ENCODE peak calls at places on chromosomes 13 and 19, in five cellular contexts. B, S, V, I and W are unnamed samples.

GRCh38 chr19:54574051-54574450 is 461 bp downstream of the LILRA2 start:
- DNase-seq in B (no peak), S (no peak), V (no peak), I (no peak), W (no peak)

GRCh38 chr13:32423592-32423991 is 4.3 kb downstream of the N4BP2L1 start:
- DNase-seq in B (no peak), S (no peak), V (no peak), I (no peak), W (no peak)

GRCh38 chr13:60335531-60335930 is 61.5 kb upstream of the TDRD3 start:
- DNase-seq in B (no peak), S (no peak), V (no peak), I (no peak), W (no peak)

GRCh38 chr13:21445759-21446158 is 13.3 kb downstream of the ZDHHC20 start:
- DNase-seq in B (no peak), S (no peak), V (no peak), I (no peak), W (no peak)

GRCh38 chr19:4042731-4043082 is 24.0 kb downstream of the ZBTB7A start:
- DNase-seq in B (no peak), S (no peak), V (no peak), I (no peak), W (no peak)

GRCh38 chr19:16608290-16608704 is 19.7 kb downstream of the MED26 start:
- DNase-seq in B (no peak), S (no peak), V (no peak), I (no peak), W (no peak)

GRCh38 chr13:109666656-109667448 is 119.5 kb downstream of the IRS2 start:
- DNase-seq in B (no peak), S (no peak), V (no peak), I (no peak), W (no peak)

GRCh38 chr19:15330801-15331418 is 1.4 kb downstream of the BRD4 start:
- DNase-seq in B (no peak), S (no peak), V (no peak), I (no peak), W (no peak)

GRCh38 chr13:18959229-18959628 is 222.4 kb downstream of the TUBA3C start:
- DNase-seq in B (no peak), S (no peak), V (no peak), I (no peak), W (no peak)

GRCh38 chr13:26584713-26585112 is 27.2 kb downstream of the WASF3 start:
- DNase-seq in B (no peak), S (no peak), V (no peak), I (no peak), W (no peak)

GRCh38 chr13:44703371-44703770 is 127.2 kb upstream of the TSC22D1 start:
- DNase-seq in B (no peak), S (no peak), V (no peak), I (no peak), W (no peak)

GRCh38 chr13:31056650-31057275 is 104.9 kb downstream of the HSPH1 start:
- DNase-seq in B (no peak), S (no peak), V (no peak), I (no peak), W (no peak)

GRCh38 chr13:50512602-50513527 is 330.6 kb downstream of the DLEU7 start:
- DNase-seq in B (no peak), S (peak; percentile 48), V (peak; percentile 52), I (peak; percentile 36), W (no peak)

GRCh38 chr19:37920591-37921450 is 13.8 kb downstream of the SIPA1L3 start:
- DNase-seq in B (no peak), S (no peak), V (no peak), I (no peak), W (no peak)

GRCh38 chr13:38914070-38914469 is 76.6 kb downstream of the STOML3 start:
- DNase-seq in B (no peak), S (no peak), V (no peak), I (no peak), W (no peak)

GRCh38 chr13:105778196-105778595 is 757.3 kb downstream of the EFNB2 start:
- DNase-seq in B (no peak), S (no peak), V (no peak), I (no peak), W (no peak)

GRCh38 chr13:33639158-33639557 is 178.8 kb upstream of the RFC3 start:
- DNase-seq in B (no peak), S (no peak), V (no peak), I (no peak), W (no peak)

GRCh38 chr13:43785166-43785680 is 1.5 kb downstream of the ENOX1 start:
- DNase-seq in B (no peak), S (no peak), V (no peak), I (no peak), W (no peak)

GRCh38 chr13:27120811-27121210 is 50.8 kb downstream of the USP12 start:
- DNase-seq in B (no peak), S (no peak), V (no peak), I (no peak), W (no peak)

GRCh38 chr19:29867984-29868383 is 56.2 kb downstream of the CCNE1 start:
- DNase-seq in B (no peak), S (no peak), V (no peak), I (no peak), W (no peak)

GRCh38 chr19:29162694-29163093 is 50.3 kb downstream of the UQCRFS1 start:
- DNase-seq in B (no peak), S (no peak), V (no peak), I (no peak), W (no peak)

GRCh38 chr19:6034512-6034911 is 56.6 kb upstream of the RANBP3 start:
- DNase-seq in B (no peak), S (no peak), V (no peak), I (no peak), W (no peak)

GRCh38 chr19:49861127-49861526 is 6.2 kb downstream of the PNKP start:
- DNase-seq in B (no peak), S (no peak), V (no peak), I (no peak), W (no peak)

GRCh38 chr19:39324242-39324842 is 3.7 kb upstream of the LRFN1 start:
- DNase-seq in B (no peak), S (no peak), V (no peak), I (no peak), W (no peak)

GRCh38 chr13:62847520-62847919 is 1431.9 kb upstream of the PCDH20 start:
- DNase-seq in B (no peak), S (no peak), V (no peak), I (no peak), W (no peak)

GRCh38 chr13:72781461-72782439 is at the start of the genes DIS3 and PIBF1:
- DNase-seq in B (peak; percentile 87), S (peak; percentile 96), V (peak; percentile 98), I (peak; percentile 97), W (peak; percentile 93)

GRCh38 chr19:39197808-39198207 is 1.0 kb downstream of the NCCRP1 start:
- DNase-seq in B (no peak), S (no peak), V (no peak), I (no peak), W (no peak)

GRCh38 chr19:44754743-44755066 is 6.2 kb downstream of the BCL3 start:
- DNase-seq in B (no peak), S (no peak), V (no peak), I (no peak), W (no peak)

GRCh38 chr13:114067381-114067885 is 65.0 kb downstream of the RASA3 start:
- DNase-seq in B (no peak), S (peak; percentile 48), V (no peak), I (peak; percentile 42), W (no peak)

GRCh38 chr19:17026706-17027427 is at the start of gene CPAMD8:
- DNase-seq in B (no peak), S (no peak), V (no peak), I (no peak), W (no peak)

GRCh38 chr13:48500652-48501197 is 32.2 kb downstream of the RCBTB2 start:
- DNase-seq in B (no peak), S (no peak), V (no peak), I (no peak), W (no peak)

GRCh38 chr13:35672611-35673010 is 196.1 kb upstream of the MAB21L1 start:
- DNase-seq in B (no peak), S (no peak), V (no peak), I (no peak), W (no peak)

GRCh38 chr13:36438594-36439483 is 6.5 kb downstream of the CCNA1 start:
- DNase-seq in B (no peak), S (no peak), V (no peak), I (no peak), W (no peak)